ENCODE peak calls at places on chromosomes 5 and 9, in six cellular contexts. V is HCT116, Y is HepG2, M is K562, I is H1, H is GM12878. T is an unnamed sample.

GRCh38 chr5:99243111-99243510 is 314.3 kb upstream of the CHD1 start:
- DNase-seq in M (no peak), I (no peak), H (no peak), V (no peak), Y (no peak), T (no peak)

GRCh38 chr9:135568026-135568425 is 6.5 kb downstream of the PAEP start:
- DNase-seq in V (no peak), H (no peak), I (no peak), M (no peak), Y (no peak), T (no peak)

GRCh38 chr9:120941046-120941770 is 14.6 kb upstream of the TRAF1 start:
- DNase-seq in V (no peak), Y (no peak), H (no peak), M (no peak), I (no peak), T (no peak)

GRCh38 chr9:80906728-80907127 is 782.6 kb downstream of the TLE1 start:
- DNase-seq in M (no peak), Y (no peak), H (no peak), V (no peak), I (no peak), T (no peak)

GRCh38 chr5:11904270-11904906 is at the start of gene CTNND2:
- DNase-seq in Y (no peak), M (no peak), I (peak; percentile 62), H (no peak), V (no peak), T (peak; percentile 86)

GRCh38 chr9:22446950-22447606 is 454 bp downstream of the DMRTA1 start:
- DNase-seq in H (no peak), V (no peak), I (peak; percentile 46), M (no peak), Y (no peak), T (peak; percentile 69)

GRCh38 chr9:132042324-132042723 is 37.3 kb downstream of the MED27 start:
- DNase-seq in H (no peak), M (peak; percentile 37), Y (no peak), V (peak; percentile 35), I (no peak), T (no peak)

GRCh38 chr9:3916984-3917383 is 382.9 kb downstream of the GLIS3 start:
- DNase-seq in Y (no peak), I (no peak), M (no peak), H (no peak), V (no peak), T (no peak)

GRCh38 chr9:19050637-19051591 is 1.7 kb downstream of the RRAGA start:
- DNase-seq in V (no peak), I (no peak), M (no peak), H (no peak), Y (peak; percentile 70), T (no peak)

GRCh38 chr5:157690690-157691433 is 19.5 kb downstream of the C5orf52 start:
- DNase-seq in H (no peak), M (no peak), Y (no peak), I (no peak), V (no peak), T (no peak)

GRCh38 chr5:35822541-35822940 is 34.1 kb upstream of the IL7R start:
- DNase-seq in V (no peak), Y (no peak), H (no peak), I (no peak), M (no peak), T (no peak)

GRCh38 chr5:88287302-88287701 is 18.7 kb upstream of the TMEM161B start:
- DNase-seq in M (no peak), H (no peak), I (no peak), V (no peak), Y (no peak), T (no peak)

GRCh38 chr5:138873886-138874200 is 1.3 kb downstream of the LRRTM2 start:
- DNase-seq in V (no peak), Y (no peak), H (no peak), M (no peak), I (no peak), T (no peak)

GRCh38 chr5:40333459-40334241 is 346.1 kb upstream of the PTGER4 start:
- DNase-seq in M (no peak), H (no peak), V (no peak), I (no peak), Y (no peak), T (no peak)

GRCh38 chr9:79651251-79651795 is 79.6 kb downstream of the TLE4 start:
- DNase-seq in M (no peak), I (no peak), Y (no peak), H (no peak), V (no peak), T (no peak)

GRCh38 chr9:10690546-10690945 is 77.7 kb upstream of the PTPRD start:
- DNase-seq in V (no peak), I (no peak), Y (no peak), H (no peak), M (no peak), T (no peak)

GRCh38 chr9:133609311-133610098 is at the start of gene FAM163B:
- DNase-seq in V (no peak), M (peak; percentile 74), H (no peak), Y (no peak), I (no peak), T (peak; percentile 73)

GRCh38 chr5:141349917-141350619 is at the start of gene PCDHGB1:
- DNase-seq in I (no peak), V (no peak), H (no peak), M (peak; percentile 69), Y (peak; percentile 75), T (peak; percentile 86)

GRCh38 chr9:77469515-77470197 is 178.5 kb downstream of the GNA14 start:
- DNase-seq in V (no peak), I (no peak), Y (no peak), M (no peak), H (no peak), T (no peak)

GRCh38 chr9:13175732-13176131 is 103.8 kb downstream of the MPDZ start:
- DNase-seq in I (no peak), V (no peak), H (no peak), Y (peak; percentile 57), M (no peak), T (no peak)

GRCh38 chr5:113061851-113062631 is 85.4 kb downstream of the DCP2 start:
- DNase-seq in M (no peak), I (no peak), Y (no peak), V (no peak), H (no peak), T (no peak)

GRCh38 chr9:91771027-91771426 is 179.0 kb downstream of the ROR2 start:
- DNase-seq in M (no peak), Y (no peak), V (no peak), H (no peak), I (no peak), T (peak; percentile 38)

GRCh38 chr5:127210082-127210481 is 80.5 kb upstream of the MEGF10 start:
- DNase-seq in Y (no peak), V (no peak), M (no peak), H (no peak), I (no peak), T (no peak)

GRCh38 chr5:7576023-7576715 is 180.2 kb downstream of the ADCY2 start:
- DNase-seq in H (no peak), Y (no peak), M (no peak), V (no peak), I (no peak), T (no peak)

GRCh38 chr5:34483442-34484033 is 172.6 kb upstream of the RAI14 start:
- DNase-seq in I (no peak), Y (no peak), M (no peak), H (no peak), V (no peak), T (no peak)

GRCh38 chr5:138082033-138082432 is 1.8 kb upstream of the WNT8A start:
- DNase-seq in I (no peak), Y (peak; percentile 25), H (no peak), M (no peak), V (no peak), T (peak; percentile 30)

DNA sequence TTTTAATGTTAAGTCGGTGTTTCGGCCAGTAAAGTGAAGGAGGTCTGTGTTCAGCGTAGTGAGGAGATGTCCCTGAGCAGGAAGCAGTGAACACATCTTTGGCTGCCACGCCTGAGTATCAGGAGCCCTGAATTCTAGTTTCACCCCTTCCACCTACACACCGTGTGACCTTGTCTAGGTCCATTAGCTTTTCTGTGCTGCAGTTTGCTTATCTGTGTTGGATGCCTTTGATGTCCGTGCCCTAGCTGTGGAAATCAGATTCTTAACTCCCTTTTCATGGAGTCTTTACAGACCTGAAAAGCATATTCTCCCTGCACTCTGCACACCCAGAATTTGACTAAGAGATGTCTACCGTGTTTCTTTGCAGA is 615 bp downstream of the FBXO38 start:
- DNase-seq in Y (peak; percentile 59), I (no peak), M (peak; percentile 20), H (no peak), V (no peak), T (no peak)
- TF ChIP-seq SP1 in Y (no peak), I (no peak), M (no peak), H (no peak), V (no peak), T (no peak)

GRCh38 chr5:353599-354580 is 32.4 kb downstream of the AHRR start:
- DNase-seq in V (no peak), H (no peak), I (no peak), Y (no peak), M (no peak), T (no peak)

GRCh38 chr5:351911-352225 is 30.4 kb downstream of the AHRR start:
- DNase-seq in M (no peak), Y (no peak), I (no peak), V (no peak), H (no peak), T (no peak)

GRCh38 chr5:351084-351910 is 29.8 kb downstream of the AHRR start:
- DNase-seq in M (no peak), Y (no peak), V (no peak), I (no peak), H (no peak), T (no peak)

GRCh38 chr5:354581-355378 is 33.3 kb downstream of the AHRR start:
- DNase-seq in M (no peak), I (no peak), Y (no peak), H (no peak), V (no peak), T (no peak)

GRCh38 chr5:352639-353598 is 31.4 kb downstream of the AHRR start:
- DNase-seq in I (no peak), Y (no peak), H (no peak), M (no peak), V (no peak), T (no peak)
- TF ChIP-seq ATF3 in I (no peak), Y (no peak), H (no peak), M (no peak), V (no peak), T (no peak)

GRCh38 chr5:37552770-37553719 is 173.9 kb downstream of the WDR70 start:
- DNase-seq in H (no peak), M (peak; percentile 92), Y (no peak), V (no peak), I (no peak), T (no peak)
- TF ChIP-seq SP1 in H (no peak), M (peak; percentile 34), Y (no peak), V (no peak), I (no peak), T (no peak)

DNA sequence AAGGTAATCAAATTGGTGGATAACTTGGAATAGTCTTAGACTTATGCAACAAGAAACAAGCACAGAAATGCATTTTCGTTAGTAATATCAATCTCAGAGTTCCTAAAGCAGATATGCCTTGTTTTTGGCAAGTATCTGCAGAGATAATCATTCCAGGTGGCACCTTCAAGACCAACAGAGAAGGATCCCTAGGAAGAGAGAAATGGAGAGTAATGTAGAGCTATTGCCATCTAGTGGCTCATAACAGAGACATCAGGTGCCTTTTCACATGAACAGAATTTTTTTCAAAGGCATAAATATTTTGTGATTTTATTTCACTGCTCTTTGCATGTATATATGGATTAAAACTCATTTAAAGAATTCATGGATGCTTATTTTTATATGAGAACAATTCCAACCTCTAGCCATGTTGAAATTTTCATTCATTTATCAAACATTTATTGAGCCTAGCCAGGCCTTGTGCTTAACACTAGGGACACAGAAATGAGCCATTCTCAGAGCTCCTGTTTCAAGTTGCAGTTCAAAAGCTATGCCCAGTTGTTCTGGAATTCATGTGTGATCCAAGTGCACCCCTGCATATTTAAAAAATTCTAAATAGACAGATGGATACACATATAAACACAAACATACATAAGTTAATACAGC is 117.5 kb upstream of the OR13F1 start:
- DNase-seq in M (peak; percentile 7), H (no peak), Y (peak; percentile 16), I (no peak), V (peak; percentile 22), T (no peak)
- TF ChIP-seq ATF3 in M (no peak), H (no peak), Y (no peak), I (no peak), V (no peak), T (no peak)